ENCODE peak calls at places on chromosome 1, in ten cellular contexts. W is psoas muscle, N is AG04450, H is colonic mucosa, U is AG09309, C is BE2C, M is body of pancreas, L is cardiac muscle cell, S is GM23338, Y is fibroblast of mammary gland. O is an unnamed sample.

GRCh38 chr1:152566681-152567080 is at the start of gene LCE3E:
- DNase-seq in N (no peak), S (no peak), U (no peak), M (no peak), Y (no peak), L (no peak), C (no peak), W (no peak), H (no peak), O (no peak)

GRCh38 chr1:153125536-153125935 is 12.2 kb upstream of the SPRR2F start:
- DNase-seq in Y (no peak), U (no peak), L (no peak), S (no peak), W (no peak), C (no peak), N (no peak), H (no peak), M (no peak), O (no peak)

GRCh38 chr1:160646711-160647328 is at the start of gene SLAMF1:
- DNase-seq in H (no peak), S (no peak), L (no peak), Y (peak), W (no peak), C (no peak), U (no peak), N (no peak), M (no peak), O (no peak)

GRCh38 chr1:55285849-55286248 is 70.7 kb upstream of the USP24 start:
- DNase-seq in N (no peak), Y (peak), S (no peak), L (no peak), C (no peak), M (no peak), W (no peak), U (no peak), H (no peak), O (no peak)

GRCh38 chr1:227794813-227795183 is 20.7 kb upstream of the PRSS38 start:
- DNase-seq in Y (no peak), L (no peak), H (no peak), U (no peak), W (no peak), N (no peak), S (peak), M (no peak), C (no peak), O (no peak)

GRCh38 chr1:9013824-9014223 is 12.4 kb downstream of the SLC2A7 start:
- DNase-seq in N (no peak), W (no peak), C (no peak), Y (peak), S (no peak), H (no peak), U (no peak), L (no peak), M (peak), O (no peak)

GRCh38 chr1:17632541-17633193 is 93.2 kb downstream of the ARHGEF10L start:
- DNase-seq in M (no peak), N (no peak), Y (peak), S (no peak), L (no peak), C (no peak), U (no peak), W (no peak), H (no peak), O (no peak)

GRCh38 chr1:203627819-203628184 is 1.2 kb downstream of the ATP2B4 start:
- DNase-seq in U (no peak), C (no peak), L (no peak), W (no peak), Y (peak), S (no peak), M (peak), N (no peak), H (peak), O (no peak)

GRCh38 chr1:81420760-81421159 is 380.0 kb upstream of the ADGRL2 start:
- DNase-seq in U (no peak), C (no peak), M (no peak), Y (no peak), N (no peak), S (no peak), H (no peak), L (no peak), W (no peak), O (no peak)

GRCh38 chr1:168636642-168637111 is 60.3 kb downstream of the XCL1 start:
- DNase-seq in C (no peak), W (no peak), H (peak), L (peak), S (no peak), U (peak), N (no peak), M (peak), Y (peak), O (peak)

GRCh38 chr1:67429528-67430357 is 459 bp downstream of the SERBP1 start:
- DNase-seq in S (peak), H (peak), N (no peak), M (peak), W (peak), U (no peak), C (peak), L (peak), Y (peak), O (no peak)

GRCh38 chr1:182841368-182841988 is 2.3 kb downstream of the DHX9 start:
- DNase-seq in N (peak), U (no peak), S (no peak), Y (peak), W (no peak), L (no peak), H (no peak), C (no peak), M (no peak), O (peak)

GRCh38 chr1:33338495-33339211 is 17.8 kb upstream of the A3GALT2 start:
- DNase-seq in C (no peak), W (peak), S (peak), H (no peak), M (peak), U (peak), L (peak), Y (peak), N (peak), O (peak)

GRCh38 chr1:167635233-167635648 is 5.2 kb downstream of the RCSD1 start:
- DNase-seq in Y (no peak), S (peak), N (no peak), C (no peak), L (peak), W (peak), H (no peak), U (no peak), M (peak), O (no peak)

GRCh38 chr1:234866007-234866866 is 256.3 kb upstream of the IRF2BP2 start:
- DNase-seq in U (no peak), Y (peak), H (peak), S (no peak), C (no peak), W (peak), N (peak), L (no peak), M (peak), O (peak)

GRCh38 chr1:22537441-22538139 is 25.7 kb upstream of the EPHA8 start:
- DNase-seq in M (peak), U (no peak), L (no peak), H (no peak), W (no peak), Y (no peak), N (no peak), S (no peak), C (no peak), O (no peak)

GRCh38 chr1:226523646-226524406 is 24.7 kb upstream of the STUM start:
- DNase-seq in S (no peak), U (no peak), L (no peak), H (peak), Y (no peak), C (no peak), N (no peak), M (no peak), W (no peak), O (no peak)

GRCh38 chr1:226529891-226530290 is 18.7 kb upstream of the STUM start:
- DNase-seq in U (no peak), N (no peak), W (peak), M (no peak), H (no peak), S (no peak), Y (no peak), C (no peak), L (no peak), O (no peak)

GRCh38 chr1:226525750-226526149 is 22.8 kb upstream of the STUM start:
- DNase-seq in H (peak), Y (peak), S (no peak), L (no peak), M (no peak), N (no peak), W (no peak), U (no peak), C (no peak), O (no peak)

GRCh38 chr1:226524547-226524946 is 24.0 kb upstream of the STUM start:
- DNase-seq in S (no peak), N (no peak), Y (no peak), C (no peak), L (no peak), W (no peak), M (no peak), H (no peak), U (no peak), O (no peak)

GRCh38 chr1:226526801-226527595 is 21.6 kb upstream of the STUM start:
- DNase-seq in S (peak), N (no peak), U (no peak), H (no peak), Y (peak), C (peak), W (peak), M (peak), L (peak), O (no peak)
- H3K4me3 ChIP-seq in S (no peak), N (no peak), U (no peak), H (no peak), Y (no peak), C (peak), W (peak), M (no peak), L (no peak), O (no peak)

GRCh38 chr1:73564294-73564693 is 633.7 kb downstream of the LRRIQ3 start:
- DNase-seq in C (no peak), U (no peak), S (peak), W (no peak), M (no peak), H (no peak), N (no peak), Y (no peak), L (no peak), O (no peak)
- H3K4me3 ChIP-seq in C (no peak), U (no peak), S (no peak), W (no peak), M (no peak), H (no peak), N (no peak), Y (no peak), L (no peak), O (no peak)

DNA sequence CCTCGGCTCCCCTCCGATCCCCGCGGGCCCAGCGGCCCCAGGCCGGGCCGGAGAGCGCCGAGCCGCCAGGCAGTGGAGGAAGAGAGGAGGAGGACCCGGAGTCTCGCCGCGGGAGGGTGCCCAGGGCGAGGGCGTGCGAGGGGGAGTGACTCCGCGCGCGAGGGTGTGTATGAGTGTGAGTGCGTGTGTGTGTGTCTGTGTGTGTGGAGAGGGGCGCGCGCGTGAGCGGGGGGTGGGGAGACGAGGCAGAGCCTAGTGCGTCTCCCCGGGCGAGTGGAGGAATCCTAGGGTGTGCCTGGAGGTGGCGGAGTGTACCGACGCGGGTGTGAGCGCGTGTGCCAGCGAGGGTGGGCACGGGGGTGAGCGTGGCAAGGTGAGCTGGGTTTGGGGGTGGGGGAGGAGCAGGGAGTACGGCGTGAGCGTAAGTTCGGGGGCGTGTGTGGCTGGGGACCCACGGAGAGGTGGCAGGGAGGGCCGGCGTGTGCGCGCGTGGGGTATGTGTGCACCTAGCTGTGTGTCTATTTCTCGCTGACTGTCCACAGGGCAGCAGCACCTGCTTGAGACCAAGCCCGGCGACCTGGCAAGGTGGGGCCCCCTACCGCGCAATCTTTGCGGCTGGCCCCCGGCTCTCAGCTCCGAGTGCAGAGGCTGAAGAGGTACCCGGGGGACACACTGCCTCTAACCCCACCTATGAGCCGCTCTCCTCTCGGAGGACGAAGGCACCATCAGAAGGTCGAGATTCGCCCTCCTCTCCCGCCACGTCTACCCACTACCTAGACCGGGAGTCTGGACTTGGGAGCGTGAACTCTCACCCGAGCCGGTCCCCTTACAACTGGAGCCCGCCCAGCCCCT is 784 bp upstream of the KCND3 start:
- DNase-seq in C (no peak), S (peak), Y (no peak), L (no peak), U (no peak), M (peak), N (no peak), H (peak), W (peak), O (no peak)
- H3K4me3 ChIP-seq in C (peak), S (peak), Y (no peak), L (peak), U (peak), M (peak), N (peak), H (peak), W (peak), O (peak)

GRCh38 chr1:207049054-207049453 is 2.0 kb downstream of the YOD1 start:
- DNase-seq in L (no peak), C (no peak), H (no peak), U (no peak), Y (no peak), M (no peak), W (no peak), S (no peak), N (no peak), O (no peak)

GRCh38 chr1:207050768-207051614 is at the start of gene YOD1:
- DNase-seq in L (peak), H (peak), N (peak), C (peak), M (peak), Y (peak), W (peak), S (peak), U (peak), O (peak)

GRCh38 chr1:207050428-207050767 is 610 bp downstream of the YOD1 start:
- DNase-seq in N (no peak), L (no peak), S (peak), U (no peak), W (no peak), C (no peak), Y (no peak), M (no peak), H (peak), O (no peak)

GRCh38 chr1:207049514-207049913 is 1.5 kb downstream of the YOD1 start:
- DNase-seq in C (no peak), N (no peak), S (no peak), W (no peak), L (no peak), Y (no peak), M (no peak), U (no peak), H (no peak), O (no peak)

GRCh38 chr1:207049974-207050391 is 1.0 kb downstream of the YOD1 start:
- DNase-seq in C (peak), L (peak), Y (peak), U (no peak), M (peak), W (no peak), H (peak), N (no peak), S (peak), O (no peak)
- H3K4me3 ChIP-seq in C (peak), L (peak), Y (peak), U (peak), M (peak), W (peak), H (peak), N (peak), S (peak), O (peak)

GRCh38 chr1:206787956-206788355 is 15.7 kb upstream of the IL10 start:
- DNase-seq in U (no peak), L (no peak), M (no peak), N (no peak), S (no peak), W (no peak), H (no peak), C (no peak), Y (no peak), O (no peak)

GRCh38 chr1:206794294-206794908 is 22.1 kb upstream of the IL10 start:
- DNase-seq in U (no peak), H (no peak), Y (no peak), W (no peak), M (no peak), S (no peak), C (no peak), N (no peak), L (no peak), O (no peak)

GRCh38 chr1:206788487-206789050 is 16.3 kb upstream of the IL10 start:
- DNase-seq in W (no peak), Y (no peak), U (no peak), N (no peak), H (no peak), C (no peak), S (no peak), M (no peak), L (no peak), O (no peak)

GRCh38 chr1:206792939-206793607 is 20.8 kb upstream of the IL10 start:
- DNase-seq in U (no peak), S (no peak), Y (peak), C (no peak), L (no peak), N (no peak), M (no peak), W (no peak), H (no peak), O (no peak)

GRCh38 chr1:206790502-206791250 is 18.4 kb upstream of the IL10 start:
- DNase-seq in M (no peak), W (no peak), N (no peak), H (no peak), U (no peak), L (no peak), C (no peak), Y (no peak), S (no peak), O (no peak)
- H3K4me3 ChIP-seq in M (no peak), W (no peak), N (no peak), H (no peak), U (no peak), L (no peak), C (no peak), Y (no peak), S (no peak), O (no peak)

O was measured in epithelial cell of proximal tubule.